ENCODE peak calls at places on chromosome 12, in seven cellular contexts. N, K, A, O, C, Q and Y are unnamed samples.

GRCh38 chr12:4734625-4735196 is 14.5 kb downstream of the GALNT8 start:
- DNase-seq in N (no peak), K (no peak), A (no peak), O (no peak), C (no peak), Q (no peak), Y (no peak)

GRCh38 chr12:120799417-120800045 is 73.9 kb downstream of the ACADS start:
- DNase-seq in N (no peak), K (no peak), A (no peak), O (no peak), C (no peak), Q (no peak), Y (no peak)

GRCh38 chr12:1744932-1745331 is 54.1 kb downstream of the ADIPOR2 start:
- DNase-seq in N (no peak), K (no peak), A (no peak), O (no peak), C (no peak), Q (no peak), Y (no peak)

GRCh38 chr12:57737467-57738141 is 938 bp downstream of the AGAP2 start:
- DNase-seq in N (peak; percentile 56), K (no peak), A (no peak), O (peak; percentile 43), C (no peak), Q (no peak), Y (no peak)

GRCh38 chr12:31117203-31118011 is 43.7 kb downstream of the DDX11 start:
- DNase-seq in N (peak; percentile 83), K (peak; percentile 40), A (no peak), O (peak; percentile 77), C (peak; percentile 55), Q (peak; percentile 55), Y (peak; percentile 30)

GRCh38 chr12:67813509-67813908 is 165.0 kb downstream of the DYRK2 start:
- DNase-seq in N (no peak), K (no peak), A (no peak), O (no peak), C (no peak), Q (no peak), Y (no peak)

GRCh38 chr12:110012137-110012536 is 12.9 kb downstream of the ANKRD13A start:
- DNase-seq in N (no peak), K (no peak), A (no peak), O (no peak), C (no peak), Q (no peak), Y (no peak)

GRCh38 chr12:129393357-129393937 is 510.4 kb downstream of the TMEM132D start:
- DNase-seq in N (no peak), K (no peak), A (no peak), O (no peak), C (no peak), Q (no peak), Y (no peak)

GRCh38 chr12:11855993-11856374 is 206.5 kb downstream of the ETV6 start:
- DNase-seq in N (no peak), K (no peak), A (no peak), O (no peak), C (no peak), Q (no peak), Y (no peak)

GRCh38 chr12:71691504-71692129 is 5.7 kb downstream of the TMEM19 start:
- DNase-seq in N (no peak), K (no peak), A (no peak), O (no peak), C (no peak), Q (no peak), Y (no peak)
- H3K9me3 ChIP-seq in N (no peaks in the 10 kb centered on the region), K (no peaks in the 10 kb centered on the region), A (no peaks in the 10 kb centered on the region), O (no peaks in the 10 kb centered on the region), C (no peaks in the 10 kb centered on the region), Q (no peaks in the 10 kb centered on the region), Y (no peaks in the 10 kb centered on the region)

GRCh38 chr12:68958337-68958736 is 25.4 kb upstream of the CPM start:
- DNase-seq in N (no peak), K (no peak), A (no peak), O (no peak), C (no peak), Q (no peak), Y (no peak)
- H3K9me3 ChIP-seq in N (no peaks in the 10 kb centered on the region), K (no peaks in the 10 kb centered on the region), A (no peaks in the 10 kb centered on the region), O (no peaks in the 10 kb centered on the region), C (no peaks in the 10 kb centered on the region), Q (no peaks in the 10 kb centered on the region), Y (no peaks in the 10 kb centered on the region)

GRCh38 chr12:90174198-90174510 is 465.5 kb upstream of the ATP2B1 start:
- DNase-seq in N (no peak), K (no peak), A (no peak), O (no peak), C (no peak), Q (no peak), Y (no peak)
- H3K9me3 ChIP-seq in N (no peaks in the 10 kb centered on the region), K (no peaks in the 10 kb centered on the region), A (no peaks in the 10 kb centered on the region), O (no peaks in the 10 kb centered on the region), C (no peaks in the 10 kb centered on the region), Q (no peaks in the 10 kb centered on the region), Y (no peaks in the 10 kb centered on the region)

GRCh38 chr12:69189378-69189978 is 49.9 kb upstream of the CPSF6 start:
- DNase-seq in N (no peak), K (no peak), A (no peak), O (no peak), C (no peak), Q (no peak), Y (no peak)
- H3K9me3 ChIP-seq in N (peaks cover 13% of the 10 kb centered on the region), K (no peaks in the 10 kb centered on the region), A (no peaks in the 10 kb centered on the region), O (no peaks in the 10 kb centered on the region), C (no peaks in the 10 kb centered on the region), Q (peaks cover 7% of the 10 kb centered on the region), Y (peaks cover 2% of the 10 kb centered on the region)

GRCh38 chr12:73330584-73331351 is 1058.6 kb downstream of the TRHDE start:
- DNase-seq in N (no peak), K (no peak), A (no peak), O (no peak), C (no peak), Q (no peak), Y (no peak)
- H3K9me3 ChIP-seq in N (no peaks in the 10 kb centered on the region), K (no peaks in the 10 kb centered on the region), A (no peaks in the 10 kb centered on the region), O (no peaks in the 10 kb centered on the region), C (no peaks in the 10 kb centered on the region), Q (no peaks in the 10 kb centered on the region), Y (no peaks in the 10 kb centered on the region)

GRCh38 chr12:7747196-7747595 is at the start of gene CLEC4C:
- DNase-seq in N (no peak), K (no peak), A (no peak), O (no peak), C (no peak), Q (no peak), Y (no peak)

GRCh38 chr12:7751394-7751793 is 4.2 kb upstream of the CLEC4C start:
- DNase-seq in N (peak; percentile 38), K (no peak), A (no peak), O (no peak), C (no peak), Q (no peak), Y (no peak)

GRCh38 chr12:7748774-7749296 is 1.7 kb upstream of the CLEC4C start:
- DNase-seq in N (no peak), K (no peak), A (no peak), O (no peak), C (no peak), Q (no peak), Y (no peak)

GRCh38 chr12:7750350-7750749 is 3.2 kb upstream of the CLEC4C start:
- DNase-seq in N (no peak), K (no peak), A (no peak), O (no peak), C (no peak), Q (no peak), Y (no peak)

GRCh38 chr12:7749442-7749841 is 2.3 kb upstream of the CLEC4C start:
- DNase-seq in N (no peak), K (no peak), A (no peak), O (no peak), C (no peak), Q (no peak), Y (no peak)
- H3K9me3 ChIP-seq in N (no peaks in the 10 kb centered on the region), K (no peaks in the 10 kb centered on the region), A (no peaks in the 10 kb centered on the region), O (no peaks in the 10 kb centered on the region), C (no peaks in the 10 kb centered on the region), Q (no peaks in the 10 kb centered on the region), Y (no peaks in the 10 kb centered on the region)

GRCh38 chr12:126907900-126908764 is 1358.8 kb upstream of the TMEM132C start:
- DNase-seq in N (no peak), K (no peak), A (no peak), O (no peak), C (no peak), Q (no peak), Y (no peak)

GRCh38 chr12:126910570-126910969 is 1356.4 kb upstream of the TMEM132C start:
- DNase-seq in N (no peak), K (no peak), A (no peak), O (no peak), C (no peak), Q (no peak), Y (no peak)

GRCh38 chr12:126912111-126912510 is 1354.9 kb upstream of the TMEM132C start:
- DNase-seq in N (no peak), K (no peak), A (no peak), O (no peak), C (no peak), Q (no peak), Y (no peak)

GRCh38 chr12:126905752-126906151 is 1361.2 kb upstream of the TMEM132C start:
- DNase-seq in N (no peak), K (no peak), A (no peak), O (no peak), C (no peak), Q (no peak), Y (no peak)

DNA sequence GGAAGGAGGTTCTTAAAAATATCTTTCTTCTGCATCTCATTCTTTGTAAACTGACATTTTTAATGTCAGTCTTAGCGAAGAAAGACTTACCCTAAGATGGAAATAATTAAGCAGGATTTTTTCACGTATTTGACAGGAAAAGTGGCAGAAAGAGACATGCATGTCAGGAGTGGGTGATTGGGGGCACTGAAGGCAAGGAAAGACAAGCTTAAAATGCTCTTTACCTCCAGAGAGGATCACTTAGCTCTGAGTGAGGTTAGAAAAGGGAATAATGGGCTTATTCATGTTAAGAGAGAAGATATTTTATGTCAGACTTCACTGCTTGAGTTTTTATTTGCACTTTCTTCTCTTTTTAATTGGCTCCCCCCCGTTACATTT is 1358.2 kb upstream of the TMEM132C start:
- DNase-seq in N (no peak), K (no peak), A (no peak), O (no peak), C (no peak), Q (no peak), Y (no peak)
- H3K9me3 ChIP-seq in N (no peaks in the 10 kb centered on the region), K (no peaks in the 10 kb centered on the region), A (no peaks in the 10 kb centered on the region), O (no peaks in the 10 kb centered on the region), C (no peaks in the 10 kb centered on the region), Q (no peaks in the 10 kb centered on the region), Y (no peaks in the 10 kb centered on the region)